ENCODE peak calls at places on chromosomes 11 and 22, in nine cellular contexts. One of them, this sample, is unnamed. For H3K4me1 and H3K36me3, the result is how much of the 10 kb centered on the place peaks cover.

GRCh38 chr22:42438293-42438650 is 6.1 kb upstream of the NFAM1 start:
- DNase-seq in body of pancreas: no peak
- DNase-seq in prostate gland: no peak
- DNase-seq in heart left ventricle: no peak
- DNase-seq in IMR-90: no peak
- DNase-seq in right lobe of liver: no peak
- DNase-seq in HCT116: no peak
- DNase-seq in gastrocnemius medialis: no peak
- DNase-seq in adrenal gland: no peak
- DNase-seq in this sample: no peak

GRCh38 chr11:2248242-2248641 is 22.1 kb downstream of the ASCL2 start:
- DNase-seq in body of pancreas: no peak
- DNase-seq in prostate gland: no peak
- DNase-seq in heart left ventricle: no peak
- DNase-seq in IMR-90: no peak
- DNase-seq in right lobe of liver: no peak
- DNase-seq in HCT116: no peak
- DNase-seq in gastrocnemius medialis: no peak
- DNase-seq in adrenal gland: no peak
- DNase-seq in this sample: peak

GRCh38 chr11:335779-336665 is 15.4 kb upstream of the IFITM3 start:
- DNase-seq in body of pancreas: peak
- DNase-seq in prostate gland: no peak
- DNase-seq in heart left ventricle: peak
- DNase-seq in IMR-90: no peak
- DNase-seq in right lobe of liver: no peak
- DNase-seq in HCT116: no peak
- DNase-seq in gastrocnemius medialis: no peak
- DNase-seq in adrenal gland: no peak
- DNase-seq in this sample: peak

GRCh38 chr22:47053865-47054185 is 291.4 kb downstream of the TBC1D22A start:
- DNase-seq in body of pancreas: no peak
- DNase-seq in prostate gland: no peak
- DNase-seq in heart left ventricle: no peak
- DNase-seq in IMR-90: peak
- DNase-seq in right lobe of liver: no peak
- DNase-seq in HCT116: no peak
- DNase-seq in gastrocnemius medialis: no peak
- DNase-seq in adrenal gland: no peak
- DNase-seq in this sample: no peak

GRCh38 chr11:76822406-76822805 is 38.3 kb upstream of the ACER3 start:
- DNase-seq in body of pancreas: no peak
- DNase-seq in prostate gland: no peak
- DNase-seq in heart left ventricle: no peak
- DNase-seq in IMR-90: no peak
- DNase-seq in right lobe of liver: no peak
- DNase-seq in HCT116: no peak
- DNase-seq in gastrocnemius medialis: no peak
- DNase-seq in adrenal gland: no peak
- DNase-seq in this sample: no peak

GRCh38 chr11:65411681-65412070 is 10.9 kb upstream of the NEAT1 start:
- DNase-seq in body of pancreas: no peak
- DNase-seq in prostate gland: no peak
- DNase-seq in heart left ventricle: no peak
- DNase-seq in IMR-90: no peak
- DNase-seq in right lobe of liver: peak
- DNase-seq in HCT116: no peak
- DNase-seq in gastrocnemius medialis: no peak
- DNase-seq in adrenal gland: no peak
- DNase-seq in this sample: no peak

GRCh38 chr11:90744169-90744568 is 521.3 kb upstream of the CHORDC1 start:
- DNase-seq in body of pancreas: no peak
- DNase-seq in prostate gland: no peak
- DNase-seq in heart left ventricle: no peak
- DNase-seq in IMR-90: no peak
- DNase-seq in right lobe of liver: no peak
- DNase-seq in HCT116: no peak
- DNase-seq in gastrocnemius medialis: no peak
- DNase-seq in adrenal gland: no peak
- DNase-seq in this sample: no peak

GRCh38 chr11:38089728-38090127 is 1491.7 kb upstream of the RAG2 start:
- DNase-seq in body of pancreas: no peak
- DNase-seq in prostate gland: no peak
- DNase-seq in heart left ventricle: no peak
- DNase-seq in IMR-90: no peak
- DNase-seq in right lobe of liver: no peak
- DNase-seq in HCT116: no peak
- DNase-seq in gastrocnemius medialis: no peak
- DNase-seq in adrenal gland: no peak
- DNase-seq in this sample: no peak

GRCh38 chr22:24433868-24434471 is 6.6 kb downstream of the ADORA2A start:
- DNase-seq in body of pancreas: peak
- DNase-seq in prostate gland: no peak
- DNase-seq in heart left ventricle: no peak
- DNase-seq in IMR-90: peak
- DNase-seq in right lobe of liver: peak
- DNase-seq in HCT116: no peak
- DNase-seq in gastrocnemius medialis: no peak
- DNase-seq in adrenal gland: no peak
- DNase-seq in this sample: peak

GRCh38 chr11:119422505-119423416 is at the start of gene THY1:
- DNase-seq in body of pancreas: no peak
- DNase-seq in prostate gland: no peak
- DNase-seq in heart left ventricle: peak
- DNase-seq in IMR-90: peak
- DNase-seq in right lobe of liver: no peak
- DNase-seq in HCT116: no peak
- DNase-seq in gastrocnemius medialis: no peak
- DNase-seq in adrenal gland: no peak
- DNase-seq in this sample: no peak
- TF ChIP-seq POLR2A in body of pancreas: no peak
- TF ChIP-seq POLR2A in prostate gland: no peak
- TF ChIP-seq POLR2A in heart left ventricle: no peak
- TF ChIP-seq POLR2A in IMR-90: peak
- TF ChIP-seq POLR2A in right lobe of liver: no peak
- TF ChIP-seq POLR2A in HCT116: no peak
- TF ChIP-seq POLR2A in gastrocnemius medialis: no peak
- TF ChIP-seq POLR2A in adrenal gland: no peak
- TF ChIP-seq POLR2A in this sample: peak

DNA sequence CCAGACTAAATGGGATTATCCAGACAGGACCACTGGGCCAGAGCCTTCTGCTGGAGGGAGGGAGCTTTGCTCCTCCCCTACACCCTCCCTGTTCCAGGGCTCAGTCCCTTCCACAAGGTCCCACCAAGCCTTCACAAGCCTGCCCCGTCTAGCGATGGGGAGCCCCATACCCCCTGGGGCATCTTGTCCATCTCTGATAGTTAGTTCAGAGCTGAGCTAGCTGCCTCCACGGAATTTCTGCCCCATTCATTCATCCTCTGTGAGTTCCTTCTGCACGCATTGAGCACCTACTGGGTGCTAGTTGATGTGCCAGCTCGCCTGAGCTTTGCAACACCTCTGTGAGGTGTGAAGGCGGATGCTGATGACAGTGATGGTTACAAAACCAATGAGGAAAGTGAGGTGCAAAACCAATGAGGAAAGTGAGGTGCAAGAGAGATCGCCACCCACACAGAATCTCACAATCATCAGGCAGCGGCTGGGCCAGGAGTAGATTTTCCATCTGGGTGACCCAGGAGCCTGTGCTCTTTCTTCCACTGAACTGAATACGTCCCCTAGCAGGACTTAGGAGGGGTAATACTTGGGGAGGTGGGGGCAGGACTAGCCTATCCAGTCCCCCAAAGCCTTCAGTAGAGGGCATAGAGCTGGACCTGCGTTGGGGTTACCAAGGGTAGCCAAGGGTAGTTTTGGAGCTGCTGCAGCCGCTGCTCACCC is 21.5 kb upstream of the CBX7 start:
- DNase-seq in body of pancreas: no peak
- DNase-seq in prostate gland: no peak
- DNase-seq in heart left ventricle: no peak
- DNase-seq in IMR-90: no peak
- DNase-seq in right lobe of liver: peak
- DNase-seq in HCT116: no peak
- DNase-seq in gastrocnemius medialis: no peak
- DNase-seq in adrenal gland: no peak
- DNase-seq in this sample: no peak
- H3K4me1 ChIP-seq in body of pancreas: half or more
- H3K4me1 ChIP-seq in prostate gland: under half
- H3K4me1 ChIP-seq in heart left ventricle: under half
- H3K4me1 ChIP-seq in IMR-90: under half
- H3K4me1 ChIP-seq in right lobe of liver: under half
- H3K4me1 ChIP-seq in HCT116: half or more
- H3K4me1 ChIP-seq in gastrocnemius medialis: half or more
- H3K4me1 ChIP-seq in adrenal gland: under half
- H3K4me1 ChIP-seq in this sample: half or more

DNA sequence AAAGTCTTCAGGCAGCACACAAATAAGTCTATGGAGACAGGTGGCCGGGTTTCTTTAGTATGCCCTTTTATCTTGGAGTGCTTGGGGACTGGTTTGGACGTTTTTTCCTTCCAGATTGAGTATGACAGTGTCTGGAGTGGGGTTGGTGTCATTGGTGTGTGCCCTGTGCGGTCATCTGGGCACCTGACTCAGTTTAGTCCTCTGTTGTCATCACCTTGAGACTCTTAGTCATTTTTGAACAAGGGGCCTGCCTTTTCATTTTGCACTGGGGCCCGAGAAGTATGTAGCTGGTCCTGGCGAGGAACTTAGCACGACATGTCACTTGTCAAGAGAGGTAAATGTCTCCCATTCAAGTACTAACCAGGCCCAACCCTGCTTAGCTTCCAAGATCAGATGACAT is 27.2 kb upstream of the MYO18B start:
- DNase-seq in body of pancreas: no peak
- DNase-seq in prostate gland: no peak
- DNase-seq in heart left ventricle: no peak
- DNase-seq in IMR-90: no peak
- DNase-seq in right lobe of liver: no peak
- DNase-seq in HCT116: no peak
- DNase-seq in gastrocnemius medialis: peak
- DNase-seq in adrenal gland: no peak
- DNase-seq in this sample: no peak
- H3K36me3 ChIP-seq in body of pancreas: under half
- H3K36me3 ChIP-seq in prostate gland: under half
- H3K36me3 ChIP-seq in heart left ventricle: under half
- H3K36me3 ChIP-seq in IMR-90: under half
- H3K36me3 ChIP-seq in right lobe of liver: under half
- H3K36me3 ChIP-seq in HCT116: under half
- H3K36me3 ChIP-seq in gastrocnemius medialis: under half
- H3K36me3 ChIP-seq in adrenal gland: under half
- H3K36me3 ChIP-seq in this sample: under half

GRCh38 chr22:27630754-27631153 is 170.8 kb downstream of the MN1 start:
- DNase-seq in body of pancreas: no peak
- DNase-seq in prostate gland: no peak
- DNase-seq in heart left ventricle: no peak
- DNase-seq in IMR-90: no peak
- DNase-seq in right lobe of liver: no peak
- DNase-seq in HCT116: no peak
- DNase-seq in gastrocnemius medialis: no peak
- DNase-seq in adrenal gland: no peak
- DNase-seq in this sample: no peak
- TF ChIP-seq POLR2A in body of pancreas: no peak
- TF ChIP-seq POLR2A in prostate gland: no peak
- TF ChIP-seq POLR2A in heart left ventricle: no peak
- TF ChIP-seq POLR2A in IMR-90: no peak
- TF ChIP-seq POLR2A in right lobe of liver: no peak
- TF ChIP-seq POLR2A in HCT116: no peak
- TF ChIP-seq POLR2A in gastrocnemius medialis: no peak
- TF ChIP-seq POLR2A in adrenal gland: no peak
- TF ChIP-seq POLR2A in this sample: no peak

GRCh38 chr11:3831378-3832239 is 9.2 kb downstream of the RHOG start:
- DNase-seq in body of pancreas: no peak
- DNase-seq in prostate gland: no peak
- DNase-seq in heart left ventricle: no peak
- DNase-seq in IMR-90: no peak
- DNase-seq in right lobe of liver: no peak
- DNase-seq in HCT116: no peak
- DNase-seq in gastrocnemius medialis: no peak
- DNase-seq in adrenal gland: no peak
- DNase-seq in this sample: no peak
- H3K4me1 ChIP-seq in body of pancreas: under half
- H3K4me1 ChIP-seq in prostate gland: under half
- H3K4me1 ChIP-seq in heart left ventricle: under half
- H3K4me1 ChIP-seq in IMR-90: under half
- H3K4me1 ChIP-seq in right lobe of liver: under half
- H3K4me1 ChIP-seq in HCT116: under half
- H3K4me1 ChIP-seq in gastrocnemius medialis: under half
- H3K4me1 ChIP-seq in adrenal gland: half or more
- H3K4me1 ChIP-seq in this sample: under half